ENCODE peak calls at places on chromosome 16, in eight cellular contexts. A, I, U, W, M, C, O and D are unnamed samples. For H3K36me3, the result is how much of the 10 kb centered on the place peaks cover.

GRCh38 chr16:75648265-75649076 is 898 bp downstream of the TERF2IP start:
- DNase-seq in A (peak), I (peak), U (peak), W (peak), M (peak), C (peak), O (peak), D (peak)

GRCh38 chr16:50635505-50636392 is 45.4 kb downstream of the SNX20 start:
- DNase-seq in A (no peak), I (peak), U (no peak), W (no peak), M (no peak), C (no peak), O (no peak), D (no peak)

GRCh38 chr16:55048745-55049144 is 118.1 kb downstream of the IRX5 start:
- DNase-seq in A (no peak), I (peak), U (no peak), W (no peak), M (peak), C (no peak), O (no peak), D (peak)

GRCh38 chr16:57743886-57744645 is 8.5 kb downstream of the KATNB1 start:
- DNase-seq in A (no peak), I (no peak), U (no peak), W (no peak), M (no peak), C (no peak), O (no peak), D (no peak)

GRCh38 chr16:25177831-25178688 is 38.7 kb upstream of the AQP8 start:
- DNase-seq in A (peak), I (no peak), U (no peak), W (no peak), M (no peak), C (no peak), O (no peak), D (no peak)

GRCh38 chr16:17590711-17591654 is 120.2 kb upstream of the XYLT1 start:
- DNase-seq in A (no peak), I (no peak), U (no peak), W (no peak), M (no peak), C (no peak), O (no peak), D (no peak)

GRCh38 chr16:22089910-22090309 is 2.4 kb upstream of the VWA3A start:
- DNase-seq in A (no peak), I (no peak), U (no peak), W (no peak), M (no peak), C (no peak), O (no peak), D (no peak)

GRCh38 chr16:68426355-68426652 is 22.0 kb downstream of the SMPD3 start:
- DNase-seq in A (no peak), I (no peak), U (peak), W (no peak), M (no peak), C (peak), O (no peak), D (no peak)

GRCh38 chr16:75379911-75380847 is 53.1 kb downstream of the CFDP1 start:
- DNase-seq in A (no peak), I (no peak), U (no peak), W (peak), M (no peak), C (no peak), O (no peak), D (no peak)

GRCh38 chr16:70685061-70685937 is 554 bp downstream of the MTSS2 start:
- DNase-seq in A (no peak), I (no peak), U (no peak), W (no peak), M (no peak), C (no peak), O (no peak), D (peak)

GRCh38 chr16:73154063-73154870 is 106.3 kb upstream of the ZFHX3 start:
- DNase-seq in A (no peak), I (no peak), U (no peak), W (no peak), M (peak), C (no peak), O (no peak), D (no peak)

GRCh38 chr16:46980926-46981325 is 7.5 kb upstream of the DNAJA2 start:
- DNase-seq in A (peak), I (no peak), U (no peak), W (no peak), M (no peak), C (no peak), O (no peak), D (no peak)

GRCh38 chr16:82396509-82396908 is 226.5 kb upstream of the MPHOSPH6 start:
- DNase-seq in A (no peak), I (no peak), U (no peak), W (no peak), M (no peak), C (no peak), O (no peak), D (no peak)

GRCh38 chr16:46947900-46948547 is 25.4 kb downstream of the DNAJA2 start:
- DNase-seq in A (peak), I (peak), U (no peak), W (no peak), M (no peak), C (peak), O (no peak), D (peak)

GRCh38 chr16:23514381-23515152 is 4.3 kb upstream of the GGA2 start:
- DNase-seq in A (no peak), I (no peak), U (no peak), W (no peak), M (no peak), C (no peak), O (no peak), D (no peak)

DNA sequence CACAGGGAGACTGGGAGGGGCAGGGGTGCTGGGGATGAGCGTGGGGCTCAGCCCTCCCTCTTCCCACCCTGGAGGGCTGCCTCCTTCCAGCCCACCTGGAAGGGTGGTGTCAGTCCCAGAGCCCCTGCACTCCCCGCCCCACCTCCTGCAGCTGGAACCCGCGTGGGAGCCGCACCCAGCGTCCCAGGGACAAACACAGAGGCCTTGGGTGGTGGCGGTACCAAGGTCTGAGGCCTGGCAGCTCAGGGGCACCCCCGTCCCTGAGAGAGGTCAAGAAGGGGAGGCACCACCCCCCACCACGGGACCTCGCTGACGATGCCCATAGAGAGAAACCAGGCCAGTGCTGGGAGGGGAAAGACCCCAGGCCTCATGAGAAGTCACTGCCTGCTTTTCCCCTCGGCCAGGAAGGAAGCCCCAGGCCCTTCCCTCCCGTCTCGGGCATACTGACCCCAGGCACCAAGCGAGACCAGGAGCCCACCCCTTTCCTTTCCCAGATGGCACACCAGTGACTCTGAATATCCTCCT is 4.1 kb downstream of the HS3ST6 start:
- DNase-seq in A (no peak), I (no peak), U (no peak), W (no peak), M (no peak), C (no peak), O (no peak), D (no peak)
- H3K4me3 ChIP-seq in A (no peak), I (no peak), U (no peak), W (no peak), M (no peak), C (no peak), O (no peak), D (no peak)

GRCh38 chr16:28924399-28924761 is 658 bp downstream of the RABEP2 start:
- DNase-seq in A (no peak), I (no peak), U (no peak), W (peak), M (no peak), C (no peak), O (no peak), D (no peak)
- TF ChIP-seq CTCF in A (no peak), I (peak), U (no peak), W (no peak), M (no peak), C (no peak), O (no peak), D (no peak)

GRCh38 chr16:15960124-15960971 is 10.9 kb downstream of the ABCC1 start:
- DNase-seq in A (no peak), I (peak), U (no peak), W (no peak), M (no peak), C (no peak), O (no peak), D (no peak)

GRCh38 chr16:15961060-15961511 is 11.7 kb downstream of the ABCC1 start:
- DNase-seq in A (peak), I (no peak), U (no peak), W (peak), M (no peak), C (no peak), O (no peak), D (no peak)

GRCh38 chr16:15966420-15967222 is 17.2 kb downstream of the ABCC1 start:
- DNase-seq in A (peak), I (no peak), U (no peak), W (no peak), M (no peak), C (peak), O (peak), D (peak)

GRCh38 chr16:15961557-15962205 is 12.3 kb downstream of the ABCC1 start:
- DNase-seq in A (no peak), I (no peak), U (no peak), W (no peak), M (no peak), C (no peak), O (no peak), D (no peak)

DNA sequence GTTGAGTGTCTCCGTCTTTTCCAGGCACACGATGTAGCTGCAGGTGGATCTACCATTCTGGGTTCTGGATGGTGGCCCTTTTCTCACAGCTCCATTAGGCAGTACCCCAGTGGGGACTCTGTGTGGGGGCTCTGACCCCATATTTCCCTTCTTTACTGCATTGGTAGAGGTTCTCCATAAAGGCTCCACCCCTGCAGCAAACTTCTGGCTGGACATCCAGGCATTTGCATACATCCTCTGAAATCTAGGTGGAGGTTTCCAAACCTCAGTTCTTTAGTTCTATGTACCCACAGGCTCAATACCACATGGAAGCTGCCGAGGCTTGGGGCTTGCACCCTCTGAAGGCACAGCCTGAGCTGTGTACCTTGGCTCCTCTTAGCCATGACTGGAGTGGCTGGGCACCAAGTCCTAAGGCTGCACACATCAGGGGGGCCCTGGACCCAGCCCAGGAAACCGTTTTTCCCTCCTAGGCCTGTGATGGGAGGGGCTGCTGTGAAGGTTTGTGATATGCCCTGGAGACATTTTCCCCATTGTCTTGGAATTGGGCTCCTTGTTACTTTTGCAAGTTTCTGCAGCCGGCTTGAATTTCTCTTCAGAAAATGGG is 14.0 kb downstream of the ABCC1 start:
- DNase-seq in A (no peak), I (no peak), U (no peak), W (no peak), M (no peak), C (no peak), O (no peak), D (no peak)
- H3K36me3 ChIP-seq in A (under half), I (under half), U (under half), W (under half), M (under half), C (under half), O (under half), D (under half)

GRCh38 chr16:83899978-83900377 is 1.1 kb downstream of the MLYCD start:
- DNase-seq in A (no peak), I (no peak), U (no peak), W (no peak), M (no peak), C (no peak), O (no peak), D (no peak)
- H3K4me3 ChIP-seq in A (peak), I (peak), U (peak), W (peak), M (peak), C (peak), O (peak), D (peak)